ENCODE peak calls at places on chromosomes 12 and 14, in eight cellular contexts. Q is NT2/D1, Z is fibroblast of the aortic adventitia, A is A673, L is psoas muscle, F is ovary, O is IMR-90, I is lower lobe of right lung. W is an unnamed sample.

GRCh38 chr14:39614292-39614923 is 182.2 kb upstream of the FBXO33 start:
- DNase-seq in Z (no peak), Q (no peak), L (no peak), A (no peak), I (no peak), O (no peak), F (no peak), W (no peak)

GRCh38 chr14:57087841-57088240 is 180.9 kb downstream of the EXOC5 start:
- DNase-seq in I (no peak), Q (no peak), A (no peak), L (no peak), O (no peak), F (no peak), Z (no peak), W (no peak)

GRCh38 chr14:24062216-24062980 is 9.0 kb upstream of the CPNE6 start:
- DNase-seq in I (no peak), Q (no peak), O (no peak), F (peak), Z (no peak), A (no peak), L (no peak), W (no peak)

GRCh38 chr12:106220561-106220960 is 27.3 kb downstream of the CKAP4 start:
- DNase-seq in I (no peak), A (no peak), F (no peak), Z (no peak), L (no peak), Q (no peak), O (no peak), W (no peak)

GRCh38 chr12:81222841-81223595 is 145.1 kb downstream of the ACSS3 start:
- DNase-seq in Z (no peak), L (no peak), I (no peak), O (peak), F (no peak), Q (no peak), A (peak), W (no peak)

GRCh38 chr14:61569783-61570182 is 125.5 kb upstream of the HIF1A start:
- DNase-seq in L (peak), A (no peak), Q (no peak), F (no peak), I (peak), Z (peak), O (peak), W (peak)

GRCh38 chr12:132710062-132710421 is 600 bp upstream of the PGAM5 start:
- DNase-seq in F (no peak), O (no peak), A (no peak), I (peak), L (no peak), Z (no peak), Q (no peak), W (no peak)

GRCh38 chr14:52402812-52403526 is 88.9 kb downstream of the PTGER2 start:
- DNase-seq in A (no peak), L (no peak), I (no peak), O (peak), Q (no peak), F (no peak), Z (peak), W (no peak)

GRCh38 chr14:75558440-75558839 is 20.0 kb upstream of the FLVCR2 start:
- DNase-seq in O (no peak), Q (no peak), I (no peak), L (no peak), A (no peak), Z (no peak), F (no peak), W (no peak)

GRCh38 chr14:23154876-23155587 is 28.4 kb downstream of the SLC7A8 start:
- DNase-seq in O (peak), I (peak), Z (peak), L (peak), Q (peak), A (peak), F (peak), W (peak)

GRCh38 chr14:24673534-24674203 is 39.7 kb upstream of the GZMB start:
- DNase-seq in F (no peak), Z (no peak), I (no peak), A (no peak), Q (no peak), L (no peak), O (no peak), W (no peak)

GRCh38 chr12:93571854-93572711 is at the start of gene SOCS2:
- DNase-seq in F (peak), Z (no peak), L (peak), A (no peak), I (peak), O (peak), Q (peak), W (peak)

GRCh38 chr12:54549774-54550451 is 512 bp downstream of the PDE1B start:
- DNase-seq in I (no peak), O (no peak), Z (no peak), A (peak), L (no peak), F (peak), Q (no peak), W (no peak)

GRCh38 chr14:32706672-32707071 is 232.0 kb upstream of the NPAS3 start:
- DNase-seq in Z (no peak), F (no peak), I (no peak), L (no peak), Q (no peak), O (no peak), A (no peak), W (no peak)

GRCh38 chr12:54431911-54432814 is 13.1 kb upstream of the ITGA5 start:
- DNase-seq in A (peak), Q (no peak), I (no peak), O (peak), F (peak), Z (peak), L (peak), W (peak)

GRCh38 chr12:50979369-50980052 is 27.2 kb downstream of the HIGD1C start:
- DNase-seq in F (no peak), O (no peak), Q (no peak), I (no peak), Z (no peak), A (no peak), L (no peak), W (no peak)

GRCh38 chr14:50928002-50928635 is 16.2 kb downstream of the PYGL start:
- DNase-seq in Q (no peak), Z (peak), L (no peak), O (peak), F (no peak), I (no peak), A (no peak), W (no peak)

GRCh38 chr14:72686832-72687231 is 207.1 kb downstream of the DPF3 start:
- DNase-seq in L (no peak), F (no peak), I (no peak), Q (no peak), Z (no peak), A (no peak), O (peak), W (no peak)

GRCh38 chr14:74333909-74334308 is 14.4 kb upstream of the VRTN start:
- DNase-seq in I (no peak), L (no peak), O (peak), A (no peak), Z (peak), F (no peak), Q (no peak), W (no peak)

GRCh38 chr12:26748741-26749431 is 84.1 kb downstream of the ITPR2 start:
- DNase-seq in A (peak), Z (peak), Q (no peak), O (peak), L (no peak), I (no peak), F (no peak), W (no peak)

GRCh38 chr14:35754671-35755070 is 54.4 kb downstream of the RALGAPA1 start:
- DNase-seq in F (no peak), L (no peak), Z (no peak), Q (no peak), A (no peak), I (no peak), O (no peak), W (no peak)

GRCh38 chr12:44385964-44386363 is 490.2 kb downstream of the NELL2 start:
- DNase-seq in L (no peak), I (no peak), A (no peak), Z (no peak), Q (no peak), F (no peak), O (no peak), W (no peak)

GRCh38 chr12:66883545-66883944 is 204.7 kb upstream of the GRIP1 start:
- DNase-seq in Z (no peak), O (no peak), A (no peak), F (no peak), I (no peak), Q (no peak), L (no peak), W (no peak)

GRCh38 chr12:90029317-90029716 is 320.7 kb upstream of the ATP2B1 start:
- DNase-seq in F (no peak), L (no peak), I (no peak), O (no peak), Z (no peak), Q (no peak), A (no peak), W (no peak)

GRCh38 chr12:92764820-92765219 is 62.0 kb downstream of the PLEKHG7 start:
- DNase-seq in Q (no peak), O (peak), F (no peak), L (no peak), Z (no peak), A (peak), I (no peak), W (peak)

GRCh38 chr12:68612245-68612644 is 1.5 kb downstream of the RAP1B start:
- DNase-seq in Z (peak), L (no peak), Q (no peak), I (no peak), A (no peak), O (peak), F (no peak), W (no peak)

GRCh38 chr12:26646571-26646970 is 186.4 kb downstream of the ITPR2 start:
- DNase-seq in L (no peak), Q (no peak), F (no peak), I (no peak), O (peak), Z (peak), A (no peak), W (no peak)

GRCh38 chr12:4133636-4134433 is 139.7 kb upstream of the CCND2 start:
- DNase-seq in A (no peak), Z (no peak), I (no peak), L (no peak), O (no peak), Q (no peak), F (no peak), W (no peak)

GRCh38 chr14:55593698-55594097 is 13.7 kb downstream of the KTN1 start:
- DNase-seq in L (no peak), Z (no peak), Q (no peak), I (no peak), A (no peak), O (no peak), F (no peak), W (no peak)

GRCh38 chr12:62009445-62009844 is 250.8 kb upstream of the USP15 start:
- DNase-seq in L (no peak), Q (no peak), F (no peak), A (no peak), O (no peak), Z (no peak), I (no peak), W (no peak)

DNA sequence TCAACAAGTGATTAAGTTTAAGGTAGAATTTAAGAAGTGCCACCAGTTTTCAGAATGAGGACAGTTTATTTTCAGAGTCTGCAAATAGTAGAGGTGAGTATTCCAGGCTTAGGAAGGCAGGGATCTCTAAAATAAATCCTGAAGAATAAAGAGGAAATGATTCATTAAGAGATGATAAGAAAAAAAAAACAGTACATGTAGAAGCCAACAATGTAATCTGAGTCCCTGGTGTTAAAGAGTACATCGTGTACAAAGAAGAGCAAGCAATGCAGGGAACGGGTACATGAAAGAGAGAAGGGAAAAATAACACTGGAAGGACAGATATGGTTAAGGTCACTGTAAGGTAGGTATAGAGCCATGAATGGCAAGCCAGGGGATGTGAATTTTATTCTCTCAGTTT is 95.2 kb upstream of the FOXG1 start:
- DNase-seq in O (peak), A (peak), I (no peak), L (no peak), Q (no peak), Z (peak), F (no peak), W (no peak)
- H3K4me3 ChIP-seq in O (no peak), A (no peak), I (no peak), L (no peak), Q (no peak), Z (no peak), F (no peak), W (no peak)

DNA sequence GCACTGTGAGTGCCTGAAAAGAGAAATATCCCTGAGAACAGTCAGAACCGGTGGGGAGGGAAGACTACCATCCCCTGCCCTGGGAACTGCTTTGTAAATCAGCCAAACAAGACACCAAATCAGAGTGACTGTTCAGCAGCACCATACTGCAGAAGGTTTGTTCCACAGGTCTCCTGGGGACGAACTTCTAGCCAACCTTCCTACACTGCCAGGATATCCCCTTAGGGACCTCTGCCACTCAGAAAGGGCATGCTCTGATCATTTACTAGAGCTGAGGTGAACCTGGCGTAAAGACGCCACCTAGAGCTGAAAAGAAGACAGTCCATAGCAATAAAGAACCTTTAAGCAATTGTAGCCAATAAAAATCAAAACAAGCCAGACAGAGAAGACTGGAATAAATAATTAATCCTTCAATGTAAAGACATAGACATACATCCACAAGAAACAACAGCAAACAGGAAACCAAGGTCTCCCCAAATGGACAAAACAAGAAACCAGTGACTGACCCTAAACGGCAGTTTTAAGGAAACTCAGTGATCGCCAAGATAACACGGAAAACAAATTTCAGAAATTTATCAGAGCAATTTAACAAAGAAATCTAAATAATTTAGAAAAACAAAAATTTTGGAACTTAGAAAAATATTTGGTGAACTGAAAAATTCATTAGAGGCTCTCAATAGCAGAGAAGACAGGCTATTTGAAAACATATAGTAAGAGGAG is 228.1 kb upstream of the AMIGO2 start:
- DNase-seq in L (no peak), I (no peak), O (peak), F (no peak), A (peak), Z (peak), Q (peak), W (no peak)
- H3K4me3 ChIP-seq in L (no peak), I (peak), O (no peak), F (no peak), A (no peak), Z (no peak), Q (no peak), W (no peak)

DNA sequence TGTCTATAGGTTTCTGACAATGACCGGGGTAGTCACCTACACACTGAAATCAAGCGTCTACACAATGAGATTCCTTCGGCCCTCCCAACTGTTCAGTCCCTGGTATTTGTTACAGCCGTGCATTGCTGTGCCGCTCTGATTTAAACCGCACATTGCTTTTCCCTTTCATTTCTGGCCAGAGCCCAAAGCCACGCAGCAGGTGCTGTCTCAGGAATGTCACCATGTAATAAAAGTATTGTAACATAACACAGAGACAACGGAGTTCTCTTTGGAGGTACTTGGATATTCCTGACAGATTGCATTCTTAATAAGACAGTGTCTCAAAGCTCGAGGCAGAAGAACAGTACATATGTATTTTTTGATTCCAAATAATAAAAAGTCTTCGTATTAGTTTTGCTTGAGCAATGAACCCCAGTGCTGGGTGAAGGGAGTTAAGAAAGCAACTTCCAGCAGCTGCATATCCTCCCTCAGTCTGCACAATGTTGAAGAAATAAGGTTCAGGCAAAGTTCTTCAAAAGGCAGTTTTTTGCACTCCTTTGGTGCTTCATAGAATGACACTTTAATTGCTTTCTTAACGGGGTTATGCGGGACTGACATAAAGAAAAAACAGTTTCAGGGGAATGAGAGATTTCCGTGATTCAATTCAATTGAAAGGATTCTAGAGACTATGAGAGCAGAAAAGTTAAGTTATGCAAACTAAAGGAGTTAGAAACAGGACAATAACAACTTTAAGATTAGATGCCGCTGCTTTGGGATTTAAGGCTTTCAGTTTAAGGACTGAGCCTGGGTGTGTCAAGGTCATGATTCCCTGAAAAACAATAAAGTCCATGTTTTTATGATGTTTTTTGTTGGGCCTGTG is 288.7 kb upstream of the FLRT2 start:
- DNase-seq in O (no peak), L (peak), Q (no peak), I (no peak), A (peak), F (peak), Z (no peak), W (no peak)
- H3K4me3 ChIP-seq in O (no peak), L (peak), Q (no peak), I (no peak), A (no peak), F (peak), Z (no peak), W (no peak)

DNA sequence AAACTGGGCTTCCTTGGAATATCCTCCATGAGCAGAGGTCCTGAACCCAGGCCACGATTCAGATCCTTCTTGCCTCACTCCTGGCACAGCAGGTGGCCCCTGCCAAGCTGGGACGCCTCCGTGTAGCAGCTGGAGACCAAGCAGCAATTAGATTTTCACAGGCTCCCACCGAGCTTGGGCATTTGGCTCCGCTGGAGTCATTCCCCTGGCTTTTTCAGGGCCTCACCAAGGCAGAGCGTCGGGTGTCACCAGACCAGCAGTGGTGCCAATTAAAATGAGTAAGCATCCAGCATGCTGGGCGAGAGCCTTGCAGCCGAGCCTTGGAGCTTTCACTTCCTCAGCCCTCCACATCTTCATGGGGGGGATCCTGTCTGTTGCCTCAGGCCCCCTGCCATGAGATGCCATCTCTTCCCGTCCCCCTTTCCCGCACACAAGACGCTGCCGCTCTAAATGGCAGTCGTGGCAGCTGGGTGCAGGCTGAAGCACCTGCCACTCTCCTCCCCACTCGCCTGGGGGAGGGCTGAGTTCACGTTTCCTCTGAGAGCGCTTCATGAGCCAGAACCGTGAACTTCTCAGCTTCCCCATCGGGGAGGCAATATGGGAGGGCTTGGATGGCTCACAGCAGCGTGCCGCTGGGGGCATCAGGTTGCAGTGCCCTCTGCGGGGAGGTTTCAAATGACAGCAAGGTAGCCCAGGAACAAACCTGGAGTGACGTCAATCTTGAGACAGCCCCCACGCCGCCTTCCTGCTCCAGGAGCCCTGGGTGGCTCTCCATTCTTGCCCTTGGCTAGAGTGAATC is 11.7 kb downstream of the TPCN1 start:
- DNase-seq in Q (no peak), O (no peak), I (peak), Z (peak), A (peak), F (no peak), L (peak), W (peak)
- H3K4me3 ChIP-seq in Q (no peak), O (no peak), I (no peak), Z (no peak), A (no peak), F (no peak), L (peak), W (no peak)

GRCh38 chr12:111033281-111034147 is 113.1 kb upstream of the MYL2 start:
- DNase-seq in F (no peak), Z (no peak), Q (no peak), A (peak), I (no peak), O (no peak), L (no peak), W (no peak)
- H3K4me3 ChIP-seq in F (no peak), Z (no peak), Q (peak), A (peak), I (no peak), O (no peak), L (peak), W (no peak)

DNA sequence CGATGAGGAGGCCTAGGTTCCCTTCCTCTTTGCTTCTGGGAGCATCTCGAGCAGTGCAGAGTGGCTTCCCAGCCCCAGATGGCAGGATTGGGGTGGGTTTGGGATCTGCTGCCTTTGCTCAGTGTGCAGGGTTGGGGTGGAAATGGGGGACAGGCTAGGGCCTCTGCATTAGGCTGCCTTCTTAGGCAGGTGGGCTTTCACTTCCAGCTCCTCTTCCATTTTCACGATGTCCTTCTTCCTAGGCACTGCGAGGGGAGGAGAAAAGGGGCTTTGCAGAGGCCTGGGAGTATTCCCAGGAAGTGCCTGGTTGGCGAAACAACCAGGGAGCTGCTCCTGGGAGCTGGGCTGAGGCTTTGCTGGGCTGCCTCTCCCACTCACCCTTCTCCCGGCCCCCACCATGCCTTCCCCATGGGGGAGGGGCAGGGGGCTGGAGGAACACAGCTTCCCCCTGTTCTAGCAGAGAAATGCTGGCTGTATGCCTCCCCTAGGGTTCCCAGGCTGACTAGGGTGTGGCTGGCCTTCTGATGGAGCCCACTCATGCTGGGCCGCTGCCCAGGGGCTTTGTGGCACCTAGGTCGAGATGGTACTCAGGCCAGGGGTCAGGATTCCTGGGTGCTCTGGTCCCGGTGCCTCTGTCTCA is 2.4 kb downstream of the NR4A1 start:
- DNase-seq in L (peak), Q (no peak), O (peak), F (peak), Z (peak), A (no peak), I (no peak), W (no peak)
- H3K4me3 ChIP-seq in L (peak), Q (no peak), O (peak), F (peak), Z (peak), A (no peak), I (peak), W (peak)

W was measured in heart right ventricle.